ENCODE peak calls at places on chromosomes 12 and 14, in six cellular contexts. N is PC-3; H is naive thymus-derived CD8-positive, alpha-beta T cell; P is activated CD4-positive, alpha-beta memory T cell treated with anti-CD3 and anti-CD28 coated beads for 36 hours; S is stimulated activated CD8-positive, alpha-beta memory T cell treated with anti-CD3 and anti-CD28 coated beads, Interleukin-4, amount 100 ng/mL, for 1 hour; R is HT-29. W is an unnamed sample.

GRCh38 chr14:76480426-76480825 is 104.5 kb downstream of the ESRRB start:
- DNase-seq in N (no peak), H (no peak), P (no peak), S (no peak), R (no peak), W (no peak)

GRCh38 chr14:73712540-73713141 is 1.5 kb downstream of the PNMA1 start:
- DNase-seq in N (peak; percentile 33), H (peak; percentile 26), P (peak; percentile 75), S (no peak), R (peak; percentile 39), W (peak; percentile 32)

GRCh38 chr12:46553266-46553665 is 180.7 kb upstream of the SLC38A2 start:
- DNase-seq in N (peak; percentile 86), H (no peak), P (no peak), S (no peak), R (peak; percentile 12), W (no peak)

GRCh38 chr14:61761557-61761956 is 663 bp upstream of the SNAPC1 start:
- DNase-seq in N (no peak), H (no peak), P (no peak), S (no peak), R (no peak), W (no peak)

GRCh38 chr14:99654235-99655000 is 9.5 kb downstream of the HHIPL1 start:
- DNase-seq in N (no peak), H (no peak), P (no peak), S (no peak), R (peak; percentile 38), W (no peak)

GRCh38 chr12:56836800-56837663 is 73.9 kb downstream of the HSD17B6 start:
- DNase-seq in N (peak; percentile 74), H (peak; percentile 21), P (peak; percentile 65), S (no peak), R (peak; percentile 25), W (peak; percentile 46)

GRCh38 chr14:39435241-39435640 is 3.0 kb upstream of the FBXO33 start:
- DNase-seq in N (no peak), H (no peak), P (no peak), S (no peak), R (no peak), W (no peak)

GRCh38 chr14:24889843-24890242 is 160.1 kb downstream of the STXBP6 start:
- DNase-seq in N (no peak), H (no peak), P (no peak), S (no peak), R (no peak), W (no peak)

GRCh38 chr12:52204095-52204930 is 12.5 kb upstream of the KRT80 start:
- DNase-seq in N (peak; percentile 77), H (no peak), P (no peak), S (no peak), R (no peak), W (no peak)

GRCh38 chr12:46224401-46224800 is 44.4 kb downstream of the SLC38A1 start:
- DNase-seq in N (no peak), H (no peak), P (no peak), S (no peak), R (no peak), W (no peak)

GRCh38 chr14:95533391-95533821 is 1.4 kb upstream of the GLRX5 start:
- DNase-seq in N (peak; percentile 30), H (no peak), P (peak; percentile 44), S (no peak), R (peak; percentile 40), W (peak; percentile 69)

GRCh38 chr14:35047961-35048513 is 2.0 kb downstream of the FAM177A1 start:
- DNase-seq in N (no peak), H (no peak), P (no peak), S (no peak), R (no peak), W (no peak)

GRCh38 chr14:42299692-42300091 is 693.0 kb downstream of the LRFN5 start:
- DNase-seq in N (no peak), H (no peak), P (no peak), S (no peak), R (no peak), W (peak; percentile 65)

GRCh38 chr12:78403681-78404080 is 460.9 kb upstream of the SYT1 start:
- DNase-seq in N (peak; percentile 45), H (no peak), P (no peak), S (no peak), R (no peak), W (no peak)

GRCh38 chr14:97380539-97380941 is 583.4 kb downstream of the VRK1 start:
- DNase-seq in N (peak; percentile 87), H (no peak), P (peak; percentile 89), S (peak; percentile 28), R (no peak), W (no peak)

GRCh38 chr14:84068288-84068687 is 1461.7 kb upstream of the FLRT2 start:
- DNase-seq in N (no peak), H (no peak), P (no peak), S (no peak), R (no peak), W (no peak)

GRCh38 chr14:22572562-22573058 is 16.4 kb downstream of the DAD1 start:
- DNase-seq in N (peak; percentile 25), H (no peak), P (no peak), S (no peak), R (no peak), W (no peak)

GRCh38 chr12:45304514-45305178 is 88.8 kb downstream of the ANO6 start:
- DNase-seq in N (no peak), H (no peak), P (no peak), S (no peak), R (no peak), W (no peak)

GRCh38 chr12:43744826-43745225 is 13.8 kb downstream of the PUS7L start:
- DNase-seq in N (no peak), H (no peak), P (no peak), S (no peak), R (no peak), W (no peak)

GRCh38 chr14:50231475-50232275 is at the start of gene SOS2:
- DNase-seq in N (peak; percentile 78), H (peak; percentile 79), P (peak; percentile 86), S (peak; percentile 65), R (peak; percentile 78), W (peak; percentile 76)

GRCh38 chr14:104598461-104599273 is 5.9 kb downstream of the TMEM179 start:
- DNase-seq in N (no peak), H (no peak), P (no peak), S (no peak), R (no peak), W (no peak)

GRCh38 chr12:120932058-120932457 is 27.9 kb upstream of the SPPL3 start:
- DNase-seq in N (no peak), H (no peak), P (no peak), S (no peak), R (no peak), W (no peak)

GRCh38 chr12:124849382-124849781 is 14.3 kb downstream of the SCARB1 start:
- DNase-seq in N (no peak), H (no peak), P (no peak), S (no peak), R (no peak), W (no peak)